ENCODE peak calls at places on chromosome 7, in eight cellular contexts. One of them, this sample, is unnamed.

GRCh38 chr7:87404674-87405073 is 59.2 kb downstream of the CROT start:
- DNase-seq in ovary: no peak
- DNase-seq in GM20000: no peak
- DNase-seq in activated CD4-positive, alpha-beta T cell treated with anti-CD3 and anti-CD28 coated beads for 48 hours: no peak
- DNase-seq in fibroblast of the aortic adventitia: peak; percentile 34
- DNase-seq in EH: peak; percentile 29
- DNase-seq in progenitor cell of endocrine pancreas: no peak
- DNase-seq in hippocampal formation: no peak
- DNase-seq in this sample: no peak

GRCh38 chr7:76381814-76382213 is 23.0 kb upstream of the YWHAG start:
- DNase-seq in ovary: no peak
- DNase-seq in GM20000: no peak
- DNase-seq in activated CD4-positive, alpha-beta T cell treated with anti-CD3 and anti-CD28 coated beads for 48 hours: no peak
- DNase-seq in fibroblast of the aortic adventitia: no peak
- DNase-seq in EH: no peak
- DNase-seq in progenitor cell of endocrine pancreas: no peak
- DNase-seq in hippocampal formation: no peak
- DNase-seq in this sample: no peak

GRCh38 chr7:116543664-116544063 is 18.8 kb downstream of the CAV1 start:
- DNase-seq in ovary: no peak
- DNase-seq in GM20000: no peak
- DNase-seq in activated CD4-positive, alpha-beta T cell treated with anti-CD3 and anti-CD28 coated beads for 48 hours: no peak
- DNase-seq in fibroblast of the aortic adventitia: no peak
- DNase-seq in EH: peak; percentile 68
- DNase-seq in progenitor cell of endocrine pancreas: no peak
- DNase-seq in hippocampal formation: no peak
- DNase-seq in this sample: no peak

GRCh38 chr7:127927339-127927679 is 103.9 kb downstream of the LRRC4 start:
- DNase-seq in ovary: no peak
- DNase-seq in GM20000: no peak
- DNase-seq in activated CD4-positive, alpha-beta T cell treated with anti-CD3 and anti-CD28 coated beads for 48 hours: no peak
- DNase-seq in fibroblast of the aortic adventitia: peak; percentile 80
- DNase-seq in EH: peak; percentile 63
- DNase-seq in progenitor cell of endocrine pancreas: no peak
- DNase-seq in hippocampal formation: no peak
- DNase-seq in this sample: peak; percentile 30

GRCh38 chr7:78221961-78222751 is 423.6 kb downstream of the PHTF2 start:
- DNase-seq in ovary: no peak
- DNase-seq in GM20000: no peak
- DNase-seq in activated CD4-positive, alpha-beta T cell treated with anti-CD3 and anti-CD28 coated beads for 48 hours: no peak
- DNase-seq in fibroblast of the aortic adventitia: peak; percentile 49
- DNase-seq in EH: peak; percentile 92
- DNase-seq in progenitor cell of endocrine pancreas: no peak
- DNase-seq in hippocampal formation: no peak
- DNase-seq in this sample: no peak

GRCh38 chr7:155494551-155494950 is 36.6 kb downstream of the EN2 start:
- DNase-seq in ovary: no peak
- DNase-seq in GM20000: no peak
- DNase-seq in activated CD4-positive, alpha-beta T cell treated with anti-CD3 and anti-CD28 coated beads for 48 hours: no peak
- DNase-seq in fibroblast of the aortic adventitia: no peak
- DNase-seq in EH: no peak
- DNase-seq in progenitor cell of endocrine pancreas: no peak
- DNase-seq in hippocampal formation: no peak
- DNase-seq in this sample: no peak

GRCh38 chr7:42314696-42315095 is 77.7 kb upstream of the GLI3 start:
- DNase-seq in ovary: no peak
- DNase-seq in GM20000: no peak
- DNase-seq in activated CD4-positive, alpha-beta T cell treated with anti-CD3 and anti-CD28 coated beads for 48 hours: no peak
- DNase-seq in fibroblast of the aortic adventitia: no peak
- DNase-seq in EH: peak; percentile 6
- DNase-seq in progenitor cell of endocrine pancreas: no peak
- DNase-seq in hippocampal formation: no peak
- DNase-seq in this sample: no peak

GRCh38 chr7:90570373-90570959 is 25.7 kb upstream of the CDK14 start:
- DNase-seq in ovary: no peak
- DNase-seq in GM20000: no peak
- DNase-seq in activated CD4-positive, alpha-beta T cell treated with anti-CD3 and anti-CD28 coated beads for 48 hours: no peak
- DNase-seq in fibroblast of the aortic adventitia: no peak
- DNase-seq in EH: no peak
- DNase-seq in progenitor cell of endocrine pancreas: no peak
- DNase-seq in hippocampal formation: no peak
- DNase-seq in this sample: no peak

GRCh38 chr7:117283371-117283770 is 39.5 kb downstream of the WNT2 start:
- DNase-seq in ovary: no peak
- DNase-seq in GM20000: no peak
- DNase-seq in activated CD4-positive, alpha-beta T cell treated with anti-CD3 and anti-CD28 coated beads for 48 hours: no peak
- DNase-seq in fibroblast of the aortic adventitia: peak; percentile 84
- DNase-seq in EH: peak; percentile 95
- DNase-seq in progenitor cell of endocrine pancreas: no peak
- DNase-seq in hippocampal formation: no peak
- DNase-seq in this sample: no peak

GRCh38 chr7:124992881-124993562 is 63.4 kb upstream of the POT1 start:
- DNase-seq in ovary: no peak
- DNase-seq in GM20000: no peak
- DNase-seq in activated CD4-positive, alpha-beta T cell treated with anti-CD3 and anti-CD28 coated beads for 48 hours: no peak
- DNase-seq in fibroblast of the aortic adventitia: peak; percentile 93
- DNase-seq in EH: peak; percentile 85
- DNase-seq in progenitor cell of endocrine pancreas: no peak
- DNase-seq in hippocampal formation: no peak
- DNase-seq in this sample: no peak

GRCh38 chr7:51007708-51008505 is 225.2 kb upstream of the GRB10 start:
- DNase-seq in ovary: no peak
- DNase-seq in GM20000: no peak
- DNase-seq in activated CD4-positive, alpha-beta T cell treated with anti-CD3 and anti-CD28 coated beads for 48 hours: no peak
- DNase-seq in fibroblast of the aortic adventitia: no peak
- DNase-seq in EH: peak; percentile 16
- DNase-seq in progenitor cell of endocrine pancreas: no peak
- DNase-seq in hippocampal formation: no peak
- DNase-seq in this sample: no peak

GRCh38 chr7:157139142-157140117 is 704 bp downstream of the UBE3C start:
- DNase-seq in ovary: peak; percentile 72
- DNase-seq in GM20000: no peak
- DNase-seq in activated CD4-positive, alpha-beta T cell treated with anti-CD3 and anti-CD28 coated beads for 48 hours: peak; percentile 63
- DNase-seq in fibroblast of the aortic adventitia: peak; percentile 12
- DNase-seq in EH: peak; percentile 64
- DNase-seq in progenitor cell of endocrine pancreas: peak; percentile 43
- DNase-seq in hippocampal formation: no peak
- DNase-seq in this sample: peak; percentile 69

GRCh38 chr7:2016761-2017482 is 215.8 kb downstream of the MAD1L1 start:
- DNase-seq in ovary: peak; percentile 7
- DNase-seq in GM20000: no peak
- DNase-seq in activated CD4-positive, alpha-beta T cell treated with anti-CD3 and anti-CD28 coated beads for 48 hours: no peak
- DNase-seq in fibroblast of the aortic adventitia: no peak
- DNase-seq in EH: no peak
- DNase-seq in progenitor cell of endocrine pancreas: no peak
- DNase-seq in hippocampal formation: no peak
- DNase-seq in this sample: no peak

GRCh38 chr7:51326646-51327286 is 10.2 kb upstream of the COBL start:
- DNase-seq in ovary: no peak
- DNase-seq in GM20000: no peak
- DNase-seq in activated CD4-positive, alpha-beta T cell treated with anti-CD3 and anti-CD28 coated beads for 48 hours: no peak
- DNase-seq in fibroblast of the aortic adventitia: no peak
- DNase-seq in EH: no peak
- DNase-seq in progenitor cell of endocrine pancreas: no peak
- DNase-seq in hippocampal formation: no peak
- DNase-seq in this sample: no peak

GRCh38 chr7:2873146-2873545 is 29.0 kb upstream of the GNA12 start:
- DNase-seq in ovary: no peak
- DNase-seq in GM20000: peak; percentile 1
- DNase-seq in activated CD4-positive, alpha-beta T cell treated with anti-CD3 and anti-CD28 coated beads for 48 hours: no peak
- DNase-seq in fibroblast of the aortic adventitia: no peak
- DNase-seq in EH: no peak
- DNase-seq in progenitor cell of endocrine pancreas: no peak
- DNase-seq in hippocampal formation: no peak
- DNase-seq in this sample: peak; percentile 91

GRCh38 chr7:156985101-156985967 is 25.1 kb downstream of the MNX1 start:
- DNase-seq in ovary: no peak
- DNase-seq in GM20000: no peak
- DNase-seq in activated CD4-positive, alpha-beta T cell treated with anti-CD3 and anti-CD28 coated beads for 48 hours: no peak
- DNase-seq in fibroblast of the aortic adventitia: no peak
- DNase-seq in EH: no peak
- DNase-seq in progenitor cell of endocrine pancreas: peak; percentile 7
- DNase-seq in hippocampal formation: no peak
- DNase-seq in this sample: no peak

GRCh38 chr7:69412331-69413146 is 185.7 kb upstream of the AUTS2 start:
- DNase-seq in ovary: no peak
- DNase-seq in GM20000: peak; percentile 55
- DNase-seq in activated CD4-positive, alpha-beta T cell treated with anti-CD3 and anti-CD28 coated beads for 48 hours: peak; percentile 39
- DNase-seq in fibroblast of the aortic adventitia: no peak
- DNase-seq in EH: peak; percentile 76
- DNase-seq in progenitor cell of endocrine pancreas: no peak
- DNase-seq in hippocampal formation: no peak
- DNase-seq in this sample: peak; percentile 71

GRCh38 chr7:151426486-151426905 is 13.4 kb downstream of the CRYGN start:
- DNase-seq in ovary: peak; percentile 93
- DNase-seq in GM20000: no peak
- DNase-seq in activated CD4-positive, alpha-beta T cell treated with anti-CD3 and anti-CD28 coated beads for 48 hours: no peak
- DNase-seq in fibroblast of the aortic adventitia: peak; percentile 95
- DNase-seq in EH: peak; percentile 97
- DNase-seq in progenitor cell of endocrine pancreas: no peak
- DNase-seq in hippocampal formation: no peak
- DNase-seq in this sample: no peak

GRCh38 chr7:33578166-33578565 is 327.2 kb upstream of the BMPER start:
- DNase-seq in ovary: no peak
- DNase-seq in GM20000: no peak
- DNase-seq in activated CD4-positive, alpha-beta T cell treated with anti-CD3 and anti-CD28 coated beads for 48 hours: no peak
- DNase-seq in fibroblast of the aortic adventitia: peak; percentile 3
- DNase-seq in EH: no peak
- DNase-seq in progenitor cell of endocrine pancreas: no peak
- DNase-seq in hippocampal formation: no peak
- DNase-seq in this sample: no peak

GRCh38 chr7:14351167-14351566 is 361.7 kb upstream of the ETV1 start:
- DNase-seq in ovary: no peak
- DNase-seq in GM20000: no peak
- DNase-seq in activated CD4-positive, alpha-beta T cell treated with anti-CD3 and anti-CD28 coated beads for 48 hours: no peak
- DNase-seq in fibroblast of the aortic adventitia: no peak
- DNase-seq in EH: no peak
- DNase-seq in progenitor cell of endocrine pancreas: no peak
- DNase-seq in hippocampal formation: no peak
- DNase-seq in this sample: no peak

GRCh38 chr7:23065974-23066373 is 39.6 kb upstream of the KLHL7 start:
- DNase-seq in ovary: no peak
- DNase-seq in GM20000: no peak
- DNase-seq in activated CD4-positive, alpha-beta T cell treated with anti-CD3 and anti-CD28 coated beads for 48 hours: no peak
- DNase-seq in fibroblast of the aortic adventitia: no peak
- DNase-seq in EH: peak; percentile 89
- DNase-seq in progenitor cell of endocrine pancreas: no peak
- DNase-seq in hippocampal formation: no peak
- DNase-seq in this sample: no peak

GRCh38 chr7:98745722-98746318 is 124.0 kb downstream of the TMEM130 start:
- DNase-seq in ovary: no peak
- DNase-seq in GM20000: peak; percentile 76
- DNase-seq in activated CD4-positive, alpha-beta T cell treated with anti-CD3 and anti-CD28 coated beads for 48 hours: peak; percentile 86
- DNase-seq in fibroblast of the aortic adventitia: peak; percentile 32
- DNase-seq in EH: peak; percentile 33
- DNase-seq in progenitor cell of endocrine pancreas: peak; percentile 84
- DNase-seq in hippocampal formation: no peak
- DNase-seq in this sample: peak; percentile 87

GRCh38 chr7:36600314-36600682 is 124.0 kb downstream of the AOAH start:
- DNase-seq in ovary: no peak
- DNase-seq in GM20000: no peak
- DNase-seq in activated CD4-positive, alpha-beta T cell treated with anti-CD3 and anti-CD28 coated beads for 48 hours: no peak
- DNase-seq in fibroblast of the aortic adventitia: no peak
- DNase-seq in EH: no peak
- DNase-seq in progenitor cell of endocrine pancreas: no peak
- DNase-seq in hippocampal formation: no peak
- DNase-seq in this sample: no peak

GRCh38 chr7:618539-619355 is 99.1 kb upstream of the PDGFA start:
- DNase-seq in ovary: no peak
- DNase-seq in GM20000: no peak
- DNase-seq in activated CD4-positive, alpha-beta T cell treated with anti-CD3 and anti-CD28 coated beads for 48 hours: peak; percentile 75
- DNase-seq in fibroblast of the aortic adventitia: no peak
- DNase-seq in EH: no peak
- DNase-seq in progenitor cell of endocrine pancreas: no peak
- DNase-seq in hippocampal formation: no peak
- DNase-seq in this sample: no peak

GRCh38 chr7:503046-503574 is 16.5 kb downstream of the PDGFA start:
- DNase-seq in ovary: peak; percentile 21
- DNase-seq in GM20000: no peak
- DNase-seq in activated CD4-positive, alpha-beta T cell treated with anti-CD3 and anti-CD28 coated beads for 48 hours: no peak
- DNase-seq in fibroblast of the aortic adventitia: no peak
- DNase-seq in EH: no peak
- DNase-seq in progenitor cell of endocrine pancreas: no peak
- DNase-seq in hippocampal formation: no peak
- DNase-seq in this sample: no peak

GRCh38 chr7:33706666-33707194 is 198.6 kb upstream of the BMPER start:
- DNase-seq in ovary: no peak
- DNase-seq in GM20000: no peak
- DNase-seq in activated CD4-positive, alpha-beta T cell treated with anti-CD3 and anti-CD28 coated beads for 48 hours: no peak
- DNase-seq in fibroblast of the aortic adventitia: no peak
- DNase-seq in EH: no peak
- DNase-seq in progenitor cell of endocrine pancreas: no peak
- DNase-seq in hippocampal formation: no peak
- DNase-seq in this sample: no peak

GRCh38 chr7:93148135-93148534 is at the start of gene SAMD9L:
- DNase-seq in ovary: no peak
- DNase-seq in GM20000: peak; percentile 42
- DNase-seq in activated CD4-positive, alpha-beta T cell treated with anti-CD3 and anti-CD28 coated beads for 48 hours: no peak
- DNase-seq in fibroblast of the aortic adventitia: peak; percentile 47
- DNase-seq in EH: peak; percentile 35
- DNase-seq in progenitor cell of endocrine pancreas: no peak
- DNase-seq in hippocampal formation: no peak
- DNase-seq in this sample: peak; percentile 61

GRCh38 chr7:29112721-29113120 is 33.6 kb downstream of the CPVL start:
- DNase-seq in ovary: no peak
- DNase-seq in GM20000: no peak
- DNase-seq in activated CD4-positive, alpha-beta T cell treated with anti-CD3 and anti-CD28 coated beads for 48 hours: no peak
- DNase-seq in fibroblast of the aortic adventitia: no peak
- DNase-seq in EH: no peak
- DNase-seq in progenitor cell of endocrine pancreas: no peak
- DNase-seq in hippocampal formation: no peak
- DNase-seq in this sample: no peak

GRCh38 chr7:123741940-123742339 is 6.9 kb downstream of the WASL start:
- DNase-seq in ovary: no peak
- DNase-seq in GM20000: no peak
- DNase-seq in activated CD4-positive, alpha-beta T cell treated with anti-CD3 and anti-CD28 coated beads for 48 hours: no peak
- DNase-seq in fibroblast of the aortic adventitia: no peak
- DNase-seq in EH: no peak
- DNase-seq in progenitor cell of endocrine pancreas: no peak
- DNase-seq in hippocampal formation: no peak
- DNase-seq in this sample: no peak

GRCh38 chr7:55432506-55432905 is 67.4 kb downstream of the LANCL2 start:
- DNase-seq in ovary: no peak
- DNase-seq in GM20000: no peak
- DNase-seq in activated CD4-positive, alpha-beta T cell treated with anti-CD3 and anti-CD28 coated beads for 48 hours: no peak
- DNase-seq in fibroblast of the aortic adventitia: no peak
- DNase-seq in EH: no peak
- DNase-seq in progenitor cell of endocrine pancreas: no peak
- DNase-seq in hippocampal formation: no peak
- DNase-seq in this sample: no peak